ENCODE peak calls at places on chromosomes 7 and 10, in four cellular contexts. O is ascending aorta; C is ovary; X is CD8-positive, alpha-beta T cell. N is an unnamed sample.

GRCh38 chr7:101681170-101682007 is 52.3 kb upstream of the MYL10 start:
- DNase-seq in O (peak), C (peak), X (no peak), N (peak)

GRCh38 chr10:1074063-1074747 is 18.0 kb downstream of the WDR37 start:
- DNase-seq in O (no peak), C (no peak), X (no peak), N (no peak)

GRCh38 chr10:451856-452255 is 237.6 kb downstream of the DIP2C start:
- DNase-seq in O (no peak), C (no peak), X (no peak), N (no peak)

GRCh38 chr10:122239578-122240257 is 31.4 kb upstream of the BTBD16 start:
- DNase-seq in O (no peak), C (no peak), X (no peak), N (peak)

GRCh38 chr7:134565643-134566136 is 16.8 kb downstream of the AKR1B15 start:
- DNase-seq in O (no peak), C (no peak), X (no peak), N (no peak)

GRCh38 chr10:110209926-110210662 is 2.7 kb downstream of the MXI1 start:
- DNase-seq in O (no peak), C (peak), X (peak), N (no peak)

GRCh38 chr10:124648738-124649137 is 95.4 kb downstream of the FAM53B start:
- DNase-seq in O (no peak), C (peak), X (peak), N (peak)

GRCh38 chr7:145082366-145083240 is 246.8 kb upstream of the TPK1 start:
- DNase-seq in O (no peak), C (no peak), X (no peak), N (no peak)

GRCh38 chr7:37945336-37945735 is 24.9 kb downstream of the EPDR1 start:
- DNase-seq in O (no peak), C (no peak), X (no peak), N (no peak)

GRCh38 chr10:83164134-83164533 is 975.2 kb upstream of the GHITM start:
- DNase-seq in O (no peak), C (no peak), X (no peak), N (no peak)

GRCh38 chr7:95684505-95684904 is 87.8 kb upstream of the DYNC1I1 start:
- DNase-seq in O (no peak), C (no peak), X (no peak), N (no peak)

GRCh38 chr7:157618823-157619606 is 282.2 kb downstream of the DNAJB6 start:
- DNase-seq in O (no peak), C (no peak), X (no peak), N (no peak)

GRCh38 chr10:76492026-76492425 is 1060.6 kb downstream of the LRMDA start:
- DNase-seq in O (no peak), C (no peak), X (no peak), N (peak)

GRCh38 chr7:45601816-45602540 is 27.8 kb downstream of the ADCY1 start:
- DNase-seq in O (no peak), C (no peak), X (no peak), N (no peak)

GRCh38 chr7:64876792-64877713 is 26.0 kb upstream of the ZNF273 start:
- DNase-seq in O (no peak), C (no peak), X (peak), N (no peak)
- H3K4me3 ChIP-seq in O (peak), C (no peak), X (peak), N (peak)

GRCh38 chr7:140062528-140063299 is at the start of gene PARP12:
- DNase-seq in O (no peak), C (peak), X (peak), N (peak)
- TF ChIP-seq CTCF in O (no peak), C (no peak), X (no peak), N (no peak)

GRCh38 chr10:25641576-25641975 is 292.5 kb upstream of the MYO3A start:
- DNase-seq in O (no peak), C (no peak), X (no peak), N (no peak)

GRCh38 chr10:25639646-25640045 is 294.4 kb upstream of the MYO3A start:
- DNase-seq in O (no peak), C (no peak), X (no peak), N (no peak)

DNA sequence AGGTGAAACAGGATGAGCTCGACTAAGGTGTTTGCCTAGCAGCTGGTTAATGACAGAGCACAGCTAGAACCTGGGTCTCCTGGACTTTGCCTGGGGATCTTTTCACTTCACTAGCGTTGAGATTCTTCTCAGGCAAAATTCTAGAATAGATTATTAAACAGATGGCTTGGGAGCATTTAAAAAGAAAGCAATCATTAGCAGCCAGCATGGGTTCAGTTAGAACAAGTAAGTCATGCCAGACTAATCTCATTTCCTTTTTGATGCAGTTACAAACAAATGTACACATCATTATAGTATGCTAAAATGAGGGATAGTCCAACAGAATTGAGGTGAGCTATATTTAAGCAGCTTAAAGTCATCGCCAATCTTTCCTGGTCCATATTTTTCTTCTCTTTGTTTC is 291.3 kb upstream of the MYO3A start:
- DNase-seq in O (no peak), C (no peak), X (no peak), N (no peak)
- H3K4me3 ChIP-seq in O (no peak), C (no peak), X (no peak), N (no peak)

GRCh38 chr10:59562126-59562525 is 147.5 kb downstream of the SLC16A9 start:
- DNase-seq in O (no peak), C (no peak), X (no peak), N (no peak)
- TF ChIP-seq CTCF in O (no peak), C (no peak), X (no peak), N (no peak)

GRCh38 chr10:60138026-60138425 is 231.7 kb upstream of the CCDC6 start:
- DNase-seq in O (no peak), C (no peak), X (no peak), N (no peak)

GRCh38 chr10:60140681-60141632 is 234.6 kb upstream of the CCDC6 start:
- DNase-seq in O (no peak), C (no peak), X (no peak), N (no peak)

GRCh38 chr10:60139798-60140566 is 233.6 kb upstream of the CCDC6 start:
- DNase-seq in O (no peak), C (no peak), X (no peak), N (peak)

GRCh38 chr10:60138842-60139241 is 232.5 kb upstream of the CCDC6 start:
- DNase-seq in O (no peak), C (no peak), X (no peak), N (no peak)

DNA sequence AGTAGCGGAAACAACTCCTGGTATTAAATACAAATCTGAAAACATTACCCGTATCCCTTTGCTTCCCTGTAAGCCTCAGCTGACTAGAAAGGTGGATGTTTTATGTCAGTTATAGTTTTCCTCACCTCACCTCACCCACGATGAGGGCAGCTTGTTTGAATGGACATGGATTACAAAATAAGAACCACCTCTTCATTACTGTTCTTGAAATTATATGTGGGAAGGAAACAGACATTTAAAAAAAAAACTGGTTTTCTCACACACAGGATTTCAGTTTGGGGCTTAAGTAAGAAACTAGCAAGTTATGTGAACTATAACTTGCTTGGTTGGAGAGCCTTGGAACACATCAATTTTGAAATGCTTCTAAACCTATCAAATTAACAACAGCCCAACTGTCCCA is 232.9 kb upstream of the CCDC6 start:
- DNase-seq in O (no peak), C (no peak), X (no peak), N (no peak)
- H3K4me3 ChIP-seq in O (no peak), C (peak), X (no peak), N (no peak)

DNA sequence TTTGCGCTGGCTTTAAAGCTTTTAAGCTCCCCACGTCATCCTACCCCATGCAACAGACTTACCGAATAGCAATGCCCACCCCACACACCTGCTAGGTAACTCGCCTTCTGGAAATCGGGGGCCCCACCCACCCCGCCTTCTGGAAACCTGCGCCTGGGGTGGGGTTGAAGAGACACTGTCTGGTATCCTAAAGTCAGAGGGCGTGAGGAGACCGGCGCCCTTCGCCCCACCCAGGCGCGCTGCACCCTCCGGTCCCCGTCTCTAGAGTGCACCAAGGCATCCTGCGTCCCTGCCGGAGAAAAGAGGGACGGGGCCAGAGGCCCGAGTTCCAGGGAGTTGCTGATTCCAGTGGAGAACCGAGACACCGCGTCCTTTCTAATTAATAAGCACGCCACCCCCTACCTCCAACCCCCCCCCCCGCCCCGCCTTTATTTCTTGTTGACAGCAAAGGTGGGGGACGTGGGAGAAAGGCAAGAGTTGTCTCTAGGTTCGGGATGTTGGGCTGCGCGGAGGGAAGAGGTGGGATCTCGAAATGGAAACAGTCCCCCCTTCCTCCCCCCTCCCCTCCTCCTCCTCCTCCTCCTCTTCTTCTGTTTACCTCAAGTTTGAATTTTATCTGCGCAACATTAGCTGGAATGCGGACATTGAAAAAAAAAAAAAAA is 220.9 kb upstream of the MKLN1 start:
- DNase-seq in O (no peak), C (peak), X (peak), N (no peak)
- TF ChIP-seq CTCF in O (no peak), C (no peak), X (no peak), N (no peak)

GRCh38 chr7:137987968-137988367 is 13.9 kb downstream of the CREB3L2 start:
- DNase-seq in O (no peak), C (no peak), X (no peak), N (no peak)
- H3K4me3 ChIP-seq in O (peak), C (no peak), X (no peak), N (no peak)

N was measured in AG09309.